ENCODE peak calls at places on chromosomes 16 and 17, in ten cellular contexts. Q is AG04450, I is breast epithelium, X is IMR-90, M is GM06990, P is WTC11, T is type B pancreatic cell, A is gastrocnemius medialis, C is foreskin fibroblast, V is bronchial epithelial cell. Y is an unnamed sample.

GRCh38 chr16:78024159-78024558 is 1.8 kb downstream of the CLEC3A start:
- DNase-seq in C (no peak), I (no peak), X (no peak), V (no peak), M (no peak), T (no peak), P (no peak), A (no peak), Q (no peak), Y (no peak)

GRCh38 chr16:51818342-51818944 is 667.4 kb upstream of the SALL1 start:
- DNase-seq in C (peak; percentile 79), M (no peak), A (no peak), I (no peak), V (peak; percentile 48), P (peak; percentile 80), X (peak; percentile 73), T (no peak), Q (peak; percentile 44), Y (no peak)

GRCh38 chr16:81315271-81316175 is 761 bp downstream of the GAN start:
- DNase-seq in M (peak; percentile 59), X (peak; percentile 51), C (peak; percentile 86), P (peak; percentile 23), V (peak; percentile 42), T (peak; percentile 74), Q (no peak), I (peak; percentile 63), A (peak; percentile 14), Y (peak; percentile 69)

GRCh38 chr17:32746280-32746679 is 130.6 kb downstream of the MYO1D start:
- DNase-seq in Q (no peak), C (peak; percentile 22), A (no peak), M (no peak), I (no peak), X (no peak), V (peak; percentile 68), P (no peak), T (no peak), Y (no peak)

GRCh38 chr16:76277099-76278030 is at the start of gene CNTNAP4:
- DNase-seq in X (no peak), A (no peak), C (no peak), P (peak; percentile 29), Q (no peak), V (no peak), M (no peak), I (no peak), T (peak; percentile 68), Y (no peak)

GRCh38 chr16:86354641-86355040 is 155.7 kb upstream of the FOXF1 start:
- DNase-seq in M (no peak), X (peak; percentile 73), I (no peak), P (no peak), C (peak; percentile 26), V (no peak), Q (no peak), A (no peak), T (no peak), Y (no peak)

GRCh38 chr16:81553814-81554675 is 109.4 kb downstream of the CMIP start:
- DNase-seq in T (no peak), V (no peak), I (no peak), Q (no peak), X (no peak), M (no peak), P (no peak), C (no peak), A (no peak), Y (no peak)

GRCh38 chr16:1351582-1352362 is at the start of the genes GNPTG and TSR3:
- DNase-seq in P (peak; percentile 80), Q (peak; percentile 76), V (peak; percentile 68), M (peak; percentile 92), A (peak; percentile 55), I (peak; percentile 82), X (peak; percentile 89), T (peak; percentile 91), C (peak; percentile 97), Y (peak; percentile 91)

GRCh38 chr16:67537636-67538591 is 9.3 kb downstream of the RIPOR1 start:
- DNase-seq in V (no peak), P (peak; percentile 42), X (no peak), M (no peak), C (peak; percentile 72), T (peak; percentile 71), Q (no peak), A (peak; percentile 37), I (peak; percentile 64), Y (peak; percentile 81)

GRCh38 chr17:80261159-80261894 is 675 bp downstream of the RNF213 start:
- DNase-seq in P (peak; percentile 79), V (peak; percentile 46), T (no peak), Q (no peak), A (peak; percentile 46), C (peak; percentile 72), I (peak; percentile 67), X (peak; percentile 32), M (peak; percentile 62), Y (no peak)

DNA sequence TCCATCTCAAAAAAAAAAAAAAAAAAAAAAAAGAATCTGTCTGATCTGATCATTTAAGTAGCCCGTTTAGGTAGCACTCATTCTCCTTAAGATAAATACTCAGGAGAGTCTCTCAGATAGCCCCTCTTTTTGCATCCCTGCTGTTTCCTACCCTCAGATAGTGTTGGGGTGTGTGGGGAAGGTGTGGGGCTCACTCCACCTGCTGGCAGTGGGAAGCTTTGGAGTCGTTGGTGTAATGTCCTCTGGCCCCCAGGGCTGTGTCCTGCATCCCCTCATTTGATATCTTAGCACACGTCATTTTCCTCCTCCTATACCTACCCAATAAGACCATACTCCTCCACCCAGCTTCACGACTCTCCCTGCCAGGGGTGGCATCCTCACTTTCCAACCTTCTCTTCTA is 20.5 kb upstream of the MYH10 start:
- DNase-seq in V (no peak), C (no peak), A (no peak), Q (no peak), I (no peak), M (no peak), T (no peak), X (no peak), P (no peak), Y (no peak)
- TF ChIP-seq CTCF in V (no peak), C (no peak), A (peak; percentile 15), Q (no peak), I (no peak), M (peak; percentile 26), T (no peak), X (no peak), P (no peak), Y (no peak)

GRCh38 chr17:20010099-20010863 is 1.1 kb downstream of the SPECC1 start:
- DNase-seq in P (peak; percentile 28), Q (peak; percentile 16), A (no peak), C (peak; percentile 86), M (no peak), I (no peak), T (no peak), V (peak; percentile 61), X (peak; percentile 61), Y (no peak)
- TF ChIP-seq CTCF in P (no peak), Q (peak; percentile 68), A (peak; percentile 39), C (peak; percentile 45), M (no peak), I (no peak), T (peak; percentile 63), V (peak; percentile 49), X (peak; percentile 47), Y (no peak)

DNA sequence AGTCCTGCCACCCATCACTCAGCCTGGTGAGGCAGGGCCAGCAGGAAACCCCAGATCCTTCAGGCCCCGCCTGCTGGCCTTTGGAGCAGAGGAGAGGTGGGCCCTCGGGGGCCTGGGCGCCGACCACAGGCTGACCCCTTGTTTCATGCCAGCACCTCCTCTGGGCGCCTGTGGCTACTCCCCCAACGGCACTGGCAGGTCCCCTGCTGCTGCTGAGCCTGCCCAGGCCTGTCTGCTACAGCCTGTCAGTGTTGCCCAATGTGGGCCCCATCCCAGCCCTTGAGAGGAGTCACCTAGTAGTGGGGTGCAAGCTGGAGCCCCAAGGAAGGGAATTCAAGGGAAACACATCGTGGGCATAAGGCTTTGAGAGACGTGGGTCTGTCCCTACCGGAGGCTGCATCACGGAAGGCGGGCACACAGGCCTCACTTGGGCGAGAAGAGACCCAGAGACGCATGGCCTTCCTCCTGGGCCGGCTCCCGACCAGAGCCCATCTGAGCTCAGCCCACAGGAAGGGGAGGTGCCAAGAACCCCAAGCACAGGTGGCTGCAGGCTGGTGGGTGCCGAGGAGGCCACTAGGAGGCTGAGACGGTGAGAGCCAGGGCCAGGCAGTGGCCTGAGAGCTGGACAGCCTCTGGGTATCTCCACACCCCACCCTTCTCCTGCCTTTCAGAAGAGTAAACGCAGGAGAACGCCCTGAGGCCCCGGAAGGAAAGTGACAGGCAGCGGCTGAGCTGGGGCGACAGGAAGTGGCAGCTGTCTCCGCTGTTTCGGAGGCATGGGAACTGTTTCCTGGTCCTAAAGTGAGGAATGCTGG is 8.1 kb upstream of the FASN start:
- DNase-seq in C (peak; percentile 77), X (peak; percentile 37), A (no peak), Q (no peak), I (peak; percentile 88), V (peak; percentile 76), M (peak; percentile 80), T (no peak), P (peak; percentile 77), Y (peak; percentile 78)
- TF ChIP-seq CTCF in C (peak; percentile 32), X (peak; percentile 29), A (peak; percentile 17), Q (peak; percentile 45), I (peak; percentile 31), V (peak; percentile 54), M (peak; percentile 63), T (peak; percentile 66), P (no peak), Y (peak; percentile 14)

GRCh38 chr17:28716740-28717577 is 709 bp downstream of the RAB34 start:
- DNase-seq in M (peak; percentile 63), A (no peak), T (no peak), I (no peak), P (peak; percentile 55), V (no peak), X (peak; percentile 19), C (peak; percentile 61), Q (no peak), Y (peak; percentile 82)

GRCh38 chr17:28718990-28719433 is 773 bp upstream of the RPL23A start:
- DNase-seq in X (no peak), T (no peak), Q (no peak), I (no peak), C (no peak), A (no peak), M (no peak), P (no peak), V (no peak), Y (no peak)

GRCh38 chr17:28715217-28715616 is 2.5 kb downstream of the RAB34 start:
- DNase-seq in V (no peak), C (no peak), M (no peak), X (no peak), P (no peak), I (no peak), T (no peak), Q (no peak), A (no peak), Y (no peak)

GRCh38 chr17:28718317-28718672 is 627 bp upstream of the RAB34 start:
- DNase-seq in Q (no peak), I (no peak), P (no peak), V (no peak), X (no peak), M (no peak), A (no peak), T (no peak), C (no peak), Y (no peak)

DNA sequence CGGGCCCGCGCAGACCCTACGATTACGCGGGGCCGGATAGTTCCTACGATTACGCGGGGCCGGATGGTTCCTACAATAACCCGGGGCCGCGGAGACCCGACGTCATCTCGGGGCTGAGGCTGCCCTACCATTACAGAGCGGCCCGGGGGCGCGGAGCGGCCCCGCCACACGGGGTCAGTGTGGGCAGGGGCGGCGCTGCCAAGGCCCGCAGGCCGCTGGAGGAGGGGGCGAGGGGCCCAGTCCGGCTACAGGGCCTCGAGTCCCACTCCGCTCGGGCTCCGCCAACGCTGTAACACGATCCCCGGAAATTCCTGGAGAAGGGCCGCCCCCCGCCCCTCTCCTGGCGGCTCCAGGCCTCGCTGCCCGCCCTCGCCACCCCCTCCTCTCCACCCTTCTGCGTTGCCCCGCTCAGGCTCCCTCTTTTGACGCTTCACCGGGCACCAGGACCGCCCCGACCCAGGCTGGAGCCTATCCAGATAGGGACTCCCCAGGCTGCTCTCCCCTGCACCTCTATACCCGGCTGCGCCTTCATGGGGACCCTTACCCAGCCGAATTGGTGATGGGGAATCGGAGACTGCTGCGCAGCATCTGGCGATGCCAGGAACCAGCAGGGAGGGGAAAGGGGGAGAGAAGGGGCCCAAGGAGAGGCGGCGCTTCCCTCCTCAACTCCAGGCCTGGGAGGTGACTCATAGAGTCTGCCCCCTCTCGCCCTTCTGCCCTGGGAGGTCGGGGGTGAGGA is at the start of gene RAB34:
- DNase-seq in M (peak; percentile 75), X (peak; percentile 89), V (peak; percentile 61), A (no peak), C (peak; percentile 96), P (peak; percentile 96), I (peak; percentile 66), Q (peak; percentile 74), T (peak; percentile 94), Y (peak; percentile 85)
- TF ChIP-seq CTCF in M (no peak), X (peak; percentile 45), V (peak; percentile 49), A (peak; percentile 37), C (no peak), P (no peak), I (no peak), Q (peak; percentile 15), T (peak; percentile 68), Y (no peak)

Y was measured in suprapubic skin.